ENCODE peak calls at places on chromosomes 11 and 22, in ten cellular contexts. One of them, this sample, is unnamed.

GRCh38 chr11:93849751-93850584 is 450 bp downstream of the VSTM5 start:
- DNase-seq in CD4-positive, alpha-beta T cell: no peak
- DNase-seq in cardiac septum: no peak
- DNase-seq in type B pancreatic cell: no peak
- DNase-seq in fibroblast of pulmonary artery: peak
- DNase-seq in GM04503: no peak
- DNase-seq in mammary epithelial cell: peak
- DNase-seq in stimulated activated CD4-positive, alpha-beta T cell treated with anti-CD3 and anti-CD28 coated beads, Interleukin-2, amount 100 ng/mL, for 48 hours: no peak
- DNase-seq in cardiac fibroblast: peak
- DNase-seq in WTC11: peak
- DNase-seq in this sample: no peak

GRCh38 chr11:41716862-41717261 is 257.4 kb upstream of the LRRC4C start:
- DNase-seq in CD4-positive, alpha-beta T cell: no peak
- DNase-seq in GM04503: no peak
- DNase-seq in mammary epithelial cell: no peak
- DNase-seq in fibroblast of pulmonary artery: no peak
- DNase-seq in type B pancreatic cell: no peak
- DNase-seq in cardiac fibroblast: no peak
- DNase-seq in cardiac septum: no peak
- DNase-seq in stimulated activated CD4-positive, alpha-beta T cell treated with anti-CD3 and anti-CD28 coated beads, Interleukin-2, amount 100 ng/mL, for 48 hours: no peak
- DNase-seq in WTC11: no peak
- DNase-seq in this sample: no peak

GRCh38 chr11:100719362-100719761 is 32.3 kb downstream of the ARHGAP42 start:
- DNase-seq in cardiac septum: no peak
- DNase-seq in WTC11: peak
- DNase-seq in CD4-positive, alpha-beta T cell: no peak
- DNase-seq in stimulated activated CD4-positive, alpha-beta T cell treated with anti-CD3 and anti-CD28 coated beads, Interleukin-2, amount 100 ng/mL, for 48 hours: no peak
- DNase-seq in mammary epithelial cell: peak
- DNase-seq in type B pancreatic cell: no peak
- DNase-seq in fibroblast of pulmonary artery: peak
- DNase-seq in cardiac fibroblast: peak
- DNase-seq in GM04503: no peak
- DNase-seq in this sample: no peak

GRCh38 chr11:114001416-114001815 is 26.5 kb downstream of the HTR3A start:
- DNase-seq in cardiac septum: no peak
- DNase-seq in cardiac fibroblast: no peak
- DNase-seq in CD4-positive, alpha-beta T cell: no peak
- DNase-seq in GM04503: no peak
- DNase-seq in WTC11: no peak
- DNase-seq in fibroblast of pulmonary artery: peak
- DNase-seq in mammary epithelial cell: no peak
- DNase-seq in type B pancreatic cell: no peak
- DNase-seq in stimulated activated CD4-positive, alpha-beta T cell treated with anti-CD3 and anti-CD28 coated beads, Interleukin-2, amount 100 ng/mL, for 48 hours: no peak
- DNase-seq in this sample: no peak

GRCh38 chr22:43910178-43910695 is 13.4 kb upstream of the PNPLA3 start:
- DNase-seq in mammary epithelial cell: peak
- DNase-seq in cardiac fibroblast: no peak
- DNase-seq in type B pancreatic cell: no peak
- DNase-seq in WTC11: no peak
- DNase-seq in CD4-positive, alpha-beta T cell: no peak
- DNase-seq in cardiac septum: no peak
- DNase-seq in GM04503: no peak
- DNase-seq in fibroblast of pulmonary artery: no peak
- DNase-seq in stimulated activated CD4-positive, alpha-beta T cell treated with anti-CD3 and anti-CD28 coated beads, Interleukin-2, amount 100 ng/mL, for 48 hours: no peak
- DNase-seq in this sample: no peak

GRCh38 chr22:30969532-30970355 is 679 bp downstream of the TUG1 start:
- DNase-seq in mammary epithelial cell: peak
- DNase-seq in type B pancreatic cell: peak
- DNase-seq in stimulated activated CD4-positive, alpha-beta T cell treated with anti-CD3 and anti-CD28 coated beads, Interleukin-2, amount 100 ng/mL, for 48 hours: peak
- DNase-seq in CD4-positive, alpha-beta T cell: no peak
- DNase-seq in cardiac septum: no peak
- DNase-seq in fibroblast of pulmonary artery: peak
- DNase-seq in GM04503: peak
- DNase-seq in cardiac fibroblast: peak
- DNase-seq in WTC11: no peak
- DNase-seq in this sample: peak

GRCh38 chr11:74546752-74547151 is 45.6 kb upstream of the POLD3 start:
- DNase-seq in type B pancreatic cell: no peak
- DNase-seq in WTC11: no peak
- DNase-seq in fibroblast of pulmonary artery: no peak
- DNase-seq in cardiac septum: no peak
- DNase-seq in CD4-positive, alpha-beta T cell: no peak
- DNase-seq in GM04503: no peak
- DNase-seq in cardiac fibroblast: no peak
- DNase-seq in mammary epithelial cell: peak
- DNase-seq in stimulated activated CD4-positive, alpha-beta T cell treated with anti-CD3 and anti-CD28 coated beads, Interleukin-2, amount 100 ng/mL, for 48 hours: no peak
- DNase-seq in this sample: peak

GRCh38 chr11:69425444-69425843 is 56.0 kb upstream of the LINC01488 start:
- DNase-seq in cardiac fibroblast: no peak
- DNase-seq in GM04503: no peak
- DNase-seq in stimulated activated CD4-positive, alpha-beta T cell treated with anti-CD3 and anti-CD28 coated beads, Interleukin-2, amount 100 ng/mL, for 48 hours: no peak
- DNase-seq in CD4-positive, alpha-beta T cell: no peak
- DNase-seq in type B pancreatic cell: no peak
- DNase-seq in mammary epithelial cell: no peak
- DNase-seq in cardiac septum: no peak
- DNase-seq in WTC11: no peak
- DNase-seq in fibroblast of pulmonary artery: no peak
- DNase-seq in this sample: no peak

GRCh38 chr11:103546236-103546635 is 437.0 kb downstream of the DYNC2H1 start:
- DNase-seq in type B pancreatic cell: no peak
- DNase-seq in cardiac septum: no peak
- DNase-seq in WTC11: no peak
- DNase-seq in GM04503: no peak
- DNase-seq in fibroblast of pulmonary artery: no peak
- DNase-seq in mammary epithelial cell: peak
- DNase-seq in cardiac fibroblast: peak
- DNase-seq in CD4-positive, alpha-beta T cell: no peak
- DNase-seq in stimulated activated CD4-positive, alpha-beta T cell treated with anti-CD3 and anti-CD28 coated beads, Interleukin-2, amount 100 ng/mL, for 48 hours: no peak
- DNase-seq in this sample: peak

GRCh38 chr22:38228326-38228872 is 26.6 kb downstream of the MAFF start:
- DNase-seq in mammary epithelial cell: no peak
- DNase-seq in fibroblast of pulmonary artery: no peak
- DNase-seq in stimulated activated CD4-positive, alpha-beta T cell treated with anti-CD3 and anti-CD28 coated beads, Interleukin-2, amount 100 ng/mL, for 48 hours: no peak
- DNase-seq in cardiac septum: no peak
- DNase-seq in type B pancreatic cell: no peak
- DNase-seq in CD4-positive, alpha-beta T cell: no peak
- DNase-seq in GM04503: no peak
- DNase-seq in cardiac fibroblast: no peak
- DNase-seq in WTC11: no peak
- DNase-seq in this sample: no peak

GRCh38 chr11:79415411-79415810 is 25.4 kb downstream of the TENM4 start:
- DNase-seq in WTC11: no peak
- DNase-seq in GM04503: no peak
- DNase-seq in type B pancreatic cell: no peak
- DNase-seq in mammary epithelial cell: no peak
- DNase-seq in stimulated activated CD4-positive, alpha-beta T cell treated with anti-CD3 and anti-CD28 coated beads, Interleukin-2, amount 100 ng/mL, for 48 hours: no peak
- DNase-seq in cardiac fibroblast: peak
- DNase-seq in fibroblast of pulmonary artery: no peak
- DNase-seq in cardiac septum: no peak
- DNase-seq in CD4-positive, alpha-beta T cell: no peak
- DNase-seq in this sample: no peak

GRCh38 chr11:27913650-27914049 is 194.3 kb downstream of the KIF18A start:
- DNase-seq in fibroblast of pulmonary artery: peak
- DNase-seq in type B pancreatic cell: no peak
- DNase-seq in GM04503: no peak
- DNase-seq in cardiac septum: no peak
- DNase-seq in WTC11: no peak
- DNase-seq in mammary epithelial cell: peak
- DNase-seq in cardiac fibroblast: peak
- DNase-seq in stimulated activated CD4-positive, alpha-beta T cell treated with anti-CD3 and anti-CD28 coated beads, Interleukin-2, amount 100 ng/mL, for 48 hours: no peak
- DNase-seq in CD4-positive, alpha-beta T cell: no peak
- DNase-seq in this sample: no peak

GRCh38 chr11:116109228-116109627 is 605.0 kb upstream of the CADM1 start:
- DNase-seq in type B pancreatic cell: no peak
- DNase-seq in cardiac fibroblast: peak
- DNase-seq in stimulated activated CD4-positive, alpha-beta T cell treated with anti-CD3 and anti-CD28 coated beads, Interleukin-2, amount 100 ng/mL, for 48 hours: no peak
- DNase-seq in mammary epithelial cell: peak
- DNase-seq in WTC11: no peak
- DNase-seq in cardiac septum: no peak
- DNase-seq in fibroblast of pulmonary artery: no peak
- DNase-seq in CD4-positive, alpha-beta T cell: no peak
- DNase-seq in GM04503: no peak
- DNase-seq in this sample: peak

GRCh38 chr11:73162196-73162740 is 20.1 kb upstream of the FCHSD2 start:
- DNase-seq in CD4-positive, alpha-beta T cell: no peak
- DNase-seq in fibroblast of pulmonary artery: no peak
- DNase-seq in WTC11: no peak
- DNase-seq in cardiac septum: no peak
- DNase-seq in mammary epithelial cell: no peak
- DNase-seq in GM04503: no peak
- DNase-seq in stimulated activated CD4-positive, alpha-beta T cell treated with anti-CD3 and anti-CD28 coated beads, Interleukin-2, amount 100 ng/mL, for 48 hours: no peak
- DNase-seq in type B pancreatic cell: no peak
- DNase-seq in cardiac fibroblast: peak
- DNase-seq in this sample: no peak

GRCh38 chr22:28792491-28793383 is 7.6 kb downstream of the XBP1 start:
- DNase-seq in CD4-positive, alpha-beta T cell: no peak
- DNase-seq in cardiac septum: no peak
- DNase-seq in mammary epithelial cell: no peak
- DNase-seq in type B pancreatic cell: no peak
- DNase-seq in cardiac fibroblast: no peak
- DNase-seq in WTC11: no peak
- DNase-seq in GM04503: no peak
- DNase-seq in fibroblast of pulmonary artery: no peak
- DNase-seq in stimulated activated CD4-positive, alpha-beta T cell treated with anti-CD3 and anti-CD28 coated beads, Interleukin-2, amount 100 ng/mL, for 48 hours: no peak
- DNase-seq in this sample: no peak

GRCh38 chr11:69166186-69167115 is 10.7 kb downstream of the SMIM38 start:
- DNase-seq in WTC11: no peak
- DNase-seq in fibroblast of pulmonary artery: peak
- DNase-seq in mammary epithelial cell: peak
- DNase-seq in stimulated activated CD4-positive, alpha-beta T cell treated with anti-CD3 and anti-CD28 coated beads, Interleukin-2, amount 100 ng/mL, for 48 hours: peak
- DNase-seq in cardiac septum: no peak
- DNase-seq in cardiac fibroblast: peak
- DNase-seq in GM04503: peak
- DNase-seq in type B pancreatic cell: no peak
- DNase-seq in CD4-positive, alpha-beta T cell: no peak
- DNase-seq in this sample: peak

GRCh38 chr11:119228535-119229302 is 22.6 kb downstream of the CBL start:
- DNase-seq in WTC11: no peak
- DNase-seq in mammary epithelial cell: no peak
- DNase-seq in type B pancreatic cell: no peak
- DNase-seq in cardiac septum: no peak
- DNase-seq in fibroblast of pulmonary artery: no peak
- DNase-seq in cardiac fibroblast: no peak
- DNase-seq in CD4-positive, alpha-beta T cell: no peak
- DNase-seq in GM04503: no peak
- DNase-seq in stimulated activated CD4-positive, alpha-beta T cell treated with anti-CD3 and anti-CD28 coated beads, Interleukin-2, amount 100 ng/mL, for 48 hours: no peak
- DNase-seq in this sample: no peak

GRCh38 chr11:117410861-117411725 is 83.4 kb downstream of the CEP164 start:
- DNase-seq in GM04503: no peak
- DNase-seq in cardiac septum: peak
- DNase-seq in mammary epithelial cell: no peak
- DNase-seq in fibroblast of pulmonary artery: no peak
- DNase-seq in CD4-positive, alpha-beta T cell: no peak
- DNase-seq in cardiac fibroblast: no peak
- DNase-seq in stimulated activated CD4-positive, alpha-beta T cell treated with anti-CD3 and anti-CD28 coated beads, Interleukin-2, amount 100 ng/mL, for 48 hours: no peak
- DNase-seq in WTC11: no peak
- DNase-seq in type B pancreatic cell: no peak
- DNase-seq in this sample: no peak

GRCh38 chr11:109000531-109000930 is 335.7 kb downstream of the DDX10 start:
- DNase-seq in type B pancreatic cell: no peak
- DNase-seq in mammary epithelial cell: no peak
- DNase-seq in cardiac fibroblast: no peak
- DNase-seq in fibroblast of pulmonary artery: no peak
- DNase-seq in WTC11: no peak
- DNase-seq in stimulated activated CD4-positive, alpha-beta T cell treated with anti-CD3 and anti-CD28 coated beads, Interleukin-2, amount 100 ng/mL, for 48 hours: no peak
- DNase-seq in GM04503: no peak
- DNase-seq in cardiac septum: no peak
- DNase-seq in CD4-positive, alpha-beta T cell: no peak
- DNase-seq in this sample: no peak

GRCh38 chr11:77590194-77590591 is 440 bp downstream of the AQP11 start:
- DNase-seq in cardiac septum: no peak
- DNase-seq in mammary epithelial cell: no peak
- DNase-seq in CD4-positive, alpha-beta T cell: no peak
- DNase-seq in stimulated activated CD4-positive, alpha-beta T cell treated with anti-CD3 and anti-CD28 coated beads, Interleukin-2, amount 100 ng/mL, for 48 hours: no peak
- DNase-seq in WTC11: peak
- DNase-seq in cardiac fibroblast: peak
- DNase-seq in GM04503: no peak
- DNase-seq in type B pancreatic cell: no peak
- DNase-seq in fibroblast of pulmonary artery: peak
- DNase-seq in this sample: no peak

GRCh38 chr22:47055921-47056320 is 293.5 kb downstream of the TBC1D22A start:
- DNase-seq in mammary epithelial cell: no peak
- DNase-seq in CD4-positive, alpha-beta T cell: no peak
- DNase-seq in type B pancreatic cell: no peak
- DNase-seq in cardiac fibroblast: no peak
- DNase-seq in stimulated activated CD4-positive, alpha-beta T cell treated with anti-CD3 and anti-CD28 coated beads, Interleukin-2, amount 100 ng/mL, for 48 hours: no peak
- DNase-seq in fibroblast of pulmonary artery: no peak
- DNase-seq in WTC11: no peak
- DNase-seq in GM04503: no peak
- DNase-seq in cardiac septum: no peak
- DNase-seq in this sample: no peak

GRCh38 chr11:42812408-42812807 is 499.4 kb upstream of the API5 start:
- DNase-seq in mammary epithelial cell: no peak
- DNase-seq in cardiac fibroblast: no peak
- DNase-seq in cardiac septum: no peak
- DNase-seq in stimulated activated CD4-positive, alpha-beta T cell treated with anti-CD3 and anti-CD28 coated beads, Interleukin-2, amount 100 ng/mL, for 48 hours: no peak
- DNase-seq in GM04503: no peak
- DNase-seq in fibroblast of pulmonary artery: no peak
- DNase-seq in WTC11: no peak
- DNase-seq in type B pancreatic cell: no peak
- DNase-seq in CD4-positive, alpha-beta T cell: no peak
- DNase-seq in this sample: no peak

GRCh38 chr11:131025020-131025419 is 108.7 kb upstream of the SNX19 start:
- DNase-seq in type B pancreatic cell: no peak
- DNase-seq in CD4-positive, alpha-beta T cell: no peak
- DNase-seq in GM04503: no peak
- DNase-seq in cardiac fibroblast: peak
- DNase-seq in WTC11: peak
- DNase-seq in cardiac septum: no peak
- DNase-seq in mammary epithelial cell: peak
- DNase-seq in fibroblast of pulmonary artery: peak
- DNase-seq in stimulated activated CD4-positive, alpha-beta T cell treated with anti-CD3 and anti-CD28 coated beads, Interleukin-2, amount 100 ng/mL, for 48 hours: no peak
- DNase-seq in this sample: peak

GRCh38 chr11:111910637-111911562 is 670 bp downstream of the CRYAB start:
- DNase-seq in type B pancreatic cell: no peak
- DNase-seq in CD4-positive, alpha-beta T cell: no peak
- DNase-seq in mammary epithelial cell: peak
- DNase-seq in WTC11: no peak
- DNase-seq in cardiac septum: no peak
- DNase-seq in fibroblast of pulmonary artery: no peak
- DNase-seq in cardiac fibroblast: no peak
- DNase-seq in GM04503: no peak
- DNase-seq in stimulated activated CD4-positive, alpha-beta T cell treated with anti-CD3 and anti-CD28 coated beads, Interleukin-2, amount 100 ng/mL, for 48 hours: no peak
- DNase-seq in this sample: no peak

GRCh38 chr11:87421422-87421821 is 383.7 kb downstream of the TMEM135 start:
- DNase-seq in stimulated activated CD4-positive, alpha-beta T cell treated with anti-CD3 and anti-CD28 coated beads, Interleukin-2, amount 100 ng/mL, for 48 hours: peak
- DNase-seq in GM04503: no peak
- DNase-seq in fibroblast of pulmonary artery: peak
- DNase-seq in cardiac septum: no peak
- DNase-seq in type B pancreatic cell: no peak
- DNase-seq in cardiac fibroblast: peak
- DNase-seq in WTC11: peak
- DNase-seq in mammary epithelial cell: peak
- DNase-seq in CD4-positive, alpha-beta T cell: no peak
- DNase-seq in this sample: peak

GRCh38 chr11:61616443-61616842 is 35.6 kb upstream of the SYT7 start:
- DNase-seq in WTC11: no peak
- DNase-seq in CD4-positive, alpha-beta T cell: no peak
- DNase-seq in cardiac septum: no peak
- DNase-seq in mammary epithelial cell: peak
- DNase-seq in GM04503: no peak
- DNase-seq in fibroblast of pulmonary artery: peak
- DNase-seq in cardiac fibroblast: peak
- DNase-seq in stimulated activated CD4-positive, alpha-beta T cell treated with anti-CD3 and anti-CD28 coated beads, Interleukin-2, amount 100 ng/mL, for 48 hours: no peak
- DNase-seq in type B pancreatic cell: no peak
- DNase-seq in this sample: peak

GRCh38 chr11:29025001-29025400 is 916.8 kb downstream of the METTL15 start:
- DNase-seq in stimulated activated CD4-positive, alpha-beta T cell treated with anti-CD3 and anti-CD28 coated beads, Interleukin-2, amount 100 ng/mL, for 48 hours: no peak
- DNase-seq in cardiac septum: no peak
- DNase-seq in WTC11: no peak
- DNase-seq in CD4-positive, alpha-beta T cell: no peak
- DNase-seq in mammary epithelial cell: no peak
- DNase-seq in GM04503: no peak
- DNase-seq in type B pancreatic cell: no peak
- DNase-seq in cardiac fibroblast: peak
- DNase-seq in fibroblast of pulmonary artery: peak
- DNase-seq in this sample: no peak

GRCh38 chr11:15333407-15333806 is 218.7 kb downstream of the INSC start:
- DNase-seq in cardiac fibroblast: no peak
- DNase-seq in stimulated activated CD4-positive, alpha-beta T cell treated with anti-CD3 and anti-CD28 coated beads, Interleukin-2, amount 100 ng/mL, for 48 hours: no peak
- DNase-seq in WTC11: no peak
- DNase-seq in GM04503: no peak
- DNase-seq in type B pancreatic cell: no peak
- DNase-seq in mammary epithelial cell: no peak
- DNase-seq in CD4-positive, alpha-beta T cell: no peak
- DNase-seq in fibroblast of pulmonary artery: no peak
- DNase-seq in cardiac septum: no peak
- DNase-seq in this sample: no peak

This sample was measured in RWPE1.